ENCODE peak calls at places on chromosomes 6 and 20, in six cellular contexts. W is mesendoderm, D is neuronal stem cell, T is H9, I is mesenchymal stem cell, R is H1. U is an unnamed sample.

GRCh38 chr6:7268362-7269310 is 44.4 kb downstream of the SSR1 start:
- DNase-seq in W (no peak), D (no peak), T (no peak), I (no peak), R (peak; percentile 37), U (no peak)

GRCh38 chr20:33211817-33212424 is 5.2 kb upstream of the BPIFA3 start:
- DNase-seq in W (peak; percentile 91), D (peak; percentile 54), T (peak; percentile 82), I (peak; percentile 23), R (peak; percentile 64), U (peak; percentile 33)

GRCh38 chr6:154953644-154954043 is 41.5 kb upstream of the TIAM2 start:
- DNase-seq in W (no peak), D (no peak), T (no peak), I (no peak), R (no peak), U (no peak)

GRCh38 chr20:54668271-54669053 is 193.1 kb downstream of the DOK5 start:
- DNase-seq in W (peak; percentile 47), D (no peak), T (peak; percentile 48), I (no peak), R (peak; percentile 77), U (peak; percentile 5)

GRCh38 chr6:169045486-169045885 is 208.2 kb downstream of the THBS2 start:
- DNase-seq in W (no peak), D (no peak), T (no peak), I (no peak), R (no peak), U (no peak)

GRCh38 chr20:43955244-43956191 is 40.9 kb downstream of the TOX2 start:
- DNase-seq in W (peak; percentile 79), D (no peak), T (no peak), I (peak; percentile 89), R (no peak), U (peak; percentile 92)

GRCh38 chr6:113120214-113120576 is 737.0 kb upstream of the MARCKS start:
- DNase-seq in W (peak; percentile 11), D (no peak), T (no peak), I (peak; percentile 93), R (no peak), U (peak; percentile 96)

GRCh38 chr6:4902363-4902762 is 101.5 kb downstream of the RPP40 start:
- DNase-seq in W (no peak), D (no peak), T (no peak), I (no peak), R (no peak), U (no peak)

GRCh38 chr6:79494841-79495240 is 42.4 kb downstream of the LCA5 start:
- DNase-seq in W (peak; percentile 77), D (no peak), T (peak; percentile 50), I (no peak), R (peak; percentile 70), U (no peak)

GRCh38 chr6:101395345-101395744 is 1.8 kb downstream of the GRIK2 start:
- DNase-seq in W (no peak), D (no peak), T (no peak), I (no peak), R (no peak), U (no peak)

GRCh38 chr6:35018184-35018523 is 123.0 kb downstream of the TCP11 start:
- DNase-seq in W (no peak), D (no peak), T (no peak), I (no peak), R (no peak), U (no peak)

GRCh38 chr6:107800564-107801164 is 23.4 kb downstream of the SCML4 start:
- DNase-seq in W (peak; percentile 44), D (no peak), T (no peak), I (no peak), R (peak; percentile 33), U (no peak)

GRCh38 chr20:43895235-43895634 is 19.4 kb upstream of the TOX2 start:
- DNase-seq in W (no peak), D (no peak), T (no peak), I (no peak), R (no peak), U (peak; percentile 30)

GRCh38 chr6:128284128-128284527 is 236.3 kb downstream of the PTPRK start:
- DNase-seq in W (peak; percentile 80), D (no peak), T (no peak), I (no peak), R (no peak), U (no peak)

GRCh38 chr6:158879180-158879579 is 60.0 kb upstream of the EZR start:
- DNase-seq in W (peak; percentile 48), D (no peak), T (peak; percentile 53), I (peak; percentile 47), R (no peak), U (no peak)

GRCh38 chr6:128068110-128068460 is 167.2 kb upstream of the THEMIS start:
- DNase-seq in W (peak; percentile 12), D (no peak), T (peak; percentile 24), I (no peak), R (no peak), U (no peak)

GRCh38 chr6:8017276-8017701 is 46.9 kb downstream of the BLOC1S5 start:
- DNase-seq in W (no peak), D (no peak), T (no peak), I (no peak), R (no peak), U (no peak)

GRCh38 chr20:60808003-60808402 is 444.1 kb upstream of the CDH4 start:
- DNase-seq in W (no peak), D (no peak), T (no peak), I (no peak), R (no peak), U (no peak)

GRCh38 chr6:2209226-2209809 is 36.1 kb downstream of the GMDS start:
- DNase-seq in W (peak; percentile 76), D (peak; percentile 23), T (peak; percentile 81), I (peak; percentile 15), R (peak; percentile 76), U (peak; percentile 30)

GRCh38 chr6:44036699-44037101 is 90.6 kb downstream of the MRPL14 start:
- DNase-seq in W (no peak), D (no peak), T (no peak), I (no peak), R (no peak), U (no peak)

GRCh38 chr20:41245086-41245707 is 72.3 kb downstream of the ZHX3 start:
- DNase-seq in W (no peak), D (peak; percentile 47), T (peak; percentile 57), I (peak; percentile 35), R (peak; percentile 52), U (peak; percentile 42)

GRCh38 chr6:31037169-31037568 is 26.9 kb downstream of the MUC22 start:
- DNase-seq in W (no peak), D (no peak), T (no peak), I (no peak), R (no peak), U (no peak)

GRCh38 chr6:99458319-99458718 is 33.2 kb upstream of the PNISR start:
- DNase-seq in W (peak; percentile 58), D (no peak), T (peak; percentile 27), I (peak; percentile 31), R (no peak), U (peak; percentile 44)

DNA sequence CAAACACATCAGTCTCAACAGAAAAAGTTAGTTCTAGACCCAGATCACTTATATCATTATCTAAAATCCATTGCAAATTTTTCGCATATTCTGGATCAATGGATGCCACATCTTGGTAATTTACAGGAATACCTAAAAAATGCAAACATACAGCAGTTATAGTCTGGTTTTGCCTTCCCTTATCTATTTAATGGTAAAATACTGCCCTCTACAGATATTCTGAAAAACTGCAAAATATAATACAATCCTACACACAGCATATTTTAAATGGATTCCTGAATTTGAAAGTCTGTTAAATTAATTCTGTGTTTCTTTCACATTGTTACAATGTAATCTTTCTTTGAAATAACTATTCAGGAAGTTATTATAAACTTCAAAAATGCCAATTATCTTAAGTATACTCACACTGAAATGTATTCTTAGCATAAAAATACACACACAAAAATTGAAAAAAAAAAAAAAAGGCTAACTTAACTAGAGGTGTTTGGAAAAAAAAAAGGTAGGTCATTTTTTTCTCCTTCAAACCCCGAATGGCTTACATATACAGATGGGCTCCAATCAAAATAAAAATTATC is 88.4 kb downstream of the HACE1 start:
- DNase-seq in W (peak; percentile 36), D (peak; percentile 2), T (no peak), I (peak; percentile 58), R (no peak), U (peak; percentile 44)
- H2BK15ac ChIP-seq in W (no peak overlapping the region), D (no peak overlapping the region), T (no peak overlapping the region), I (no peak overlapping the region), R (no peak overlapping the region), U (no peak overlapping the region)

DNA sequence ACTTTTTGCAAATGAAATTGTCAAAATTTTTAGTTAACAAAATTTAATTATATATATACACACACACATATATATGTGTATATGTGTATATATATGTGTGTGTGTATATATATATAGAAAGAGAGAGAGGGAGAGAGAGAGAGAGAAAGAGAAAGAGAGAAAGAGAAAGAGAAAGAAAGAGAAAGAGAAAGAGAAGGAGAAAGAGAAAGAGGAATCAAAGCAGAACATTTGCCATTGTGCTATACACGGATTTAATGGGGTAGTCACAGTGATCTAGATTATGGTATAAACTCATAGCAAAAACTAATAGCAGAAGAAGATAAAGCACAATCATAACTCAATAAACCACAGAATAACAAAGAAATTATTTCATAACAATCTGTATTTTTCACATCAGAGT is 126.7 kb downstream of the DST start:
- DNase-seq in W (no peak), D (no peak), T (no peak), I (no peak), R (no peak), U (no peak)
- H2BK15ac ChIP-seq in W (no peak overlapping the region), D (no peak overlapping the region), T (no peak overlapping the region), I (no peak overlapping the region), R (no peak overlapping the region), U (no peak overlapping the region)

DNA sequence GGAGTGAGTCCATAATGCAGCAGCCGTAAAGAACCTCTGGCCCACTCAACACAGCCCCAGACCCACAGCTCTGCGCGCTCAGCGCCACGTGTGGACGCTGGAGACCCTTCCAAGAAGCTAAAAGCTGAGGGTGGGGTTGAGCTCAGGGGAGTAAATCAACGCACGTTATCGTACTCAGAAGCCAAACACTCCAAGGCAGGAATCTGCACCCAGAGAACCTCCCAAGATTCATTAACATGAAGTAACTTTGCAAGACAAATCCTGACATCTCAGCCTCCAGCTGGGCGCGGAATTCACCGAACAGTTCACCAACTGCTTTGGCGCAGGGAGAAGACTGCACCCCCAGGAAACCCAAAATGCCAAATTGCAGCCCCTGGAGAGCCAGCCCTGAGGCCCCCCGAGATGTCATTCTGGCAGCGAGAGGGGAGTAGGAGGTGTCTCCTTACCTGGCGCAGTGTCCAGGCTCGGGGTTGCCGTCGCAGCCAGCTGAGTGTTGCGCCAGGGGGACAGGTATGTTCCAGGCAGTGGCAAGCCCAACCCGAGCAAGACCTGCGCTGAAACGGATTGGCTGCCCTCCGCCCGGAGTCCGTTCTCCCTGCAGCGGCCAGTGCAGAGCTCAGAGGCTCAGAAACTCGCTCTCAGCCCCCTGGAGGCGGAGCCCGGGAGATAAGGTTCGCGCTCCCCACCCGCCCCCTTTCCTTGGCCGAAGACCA is at the start of gene COL21A1:
- DNase-seq in W (peak; percentile 93), D (peak; percentile 52), T (peak; percentile 95), I (peak; percentile 46), R (peak; percentile 87), U (no peak)
- H2BK15ac ChIP-seq in W (no peak within 1 kb of the TSS), D (no peak within 1 kb of the TSS), T (no peak within 1 kb of the TSS), I (no peak within 1 kb of the TSS), R (peak within 1 kb of the TSS; percentile 46), U (no peak within 1 kb of the TSS)

DNA sequence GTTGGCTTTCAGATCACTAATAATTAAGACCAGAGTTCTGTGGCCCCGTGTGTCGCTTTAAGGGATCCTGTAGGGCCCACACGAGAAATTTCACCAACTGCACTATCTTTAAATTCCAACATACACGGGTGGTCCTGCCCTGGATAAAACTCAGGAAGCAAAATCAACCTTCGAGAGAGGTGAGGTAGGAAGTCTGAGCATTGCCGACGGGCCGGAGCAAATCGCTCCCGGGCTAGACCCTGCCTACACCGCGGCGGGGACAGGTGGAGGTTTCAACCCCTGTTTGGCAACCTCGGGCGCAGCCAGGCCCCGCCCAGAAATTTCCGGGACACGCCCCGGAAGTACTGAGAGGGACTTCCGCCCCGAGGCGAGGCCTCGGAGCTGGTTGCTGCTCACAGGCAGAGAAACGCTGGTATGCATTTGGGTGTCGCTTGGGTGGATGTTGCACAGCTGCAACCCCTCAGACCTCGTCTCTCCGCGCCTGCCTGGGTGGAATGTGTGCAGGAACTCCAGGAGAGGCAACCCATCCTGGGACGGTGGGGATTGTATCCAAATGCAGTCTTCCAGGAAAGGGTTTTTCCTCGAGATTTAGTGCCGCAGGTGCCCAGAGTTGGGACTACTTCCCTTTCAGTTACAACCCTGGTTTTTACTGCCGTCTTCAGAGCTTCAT is 19.9 kb downstream of the ZKSCAN8 start:
- DNase-seq in W (peak; percentile 91), D (peak; percentile 39), T (peak; percentile 93), I (peak; percentile 51), R (peak; percentile 97), U (peak; percentile 68)
- H2BK15ac ChIP-seq in W (no peak overlapping the region), D (no peak overlapping the region), T (no peak overlapping the region), I (no peak overlapping the region), R (no peak overlapping the region), U (no peak overlapping the region)